ENCODE peak calls at places on chromosome 18, in nine cellular contexts. V is type B pancreatic cell; J is posterior cingulate gyrus; B is HepG2; U is neural crest cell; G is NCI-H460; P is AG09319; W is OCI-M1; H is CD8-positive, alpha-beta memory T cell. O is an unnamed sample.

GRCh38 chr18:11176416-11176815 is 27.0 kb upstream of the PIEZO2 start:
- DNase-seq in J (no peak), V (no peak), G (peak; percentile 31), U (no peak), B (no peak), P (no peak), W (no peak), H (no peak), O (no peak)

GRCh38 chr18:73476021-73476420 is 608.2 kb upstream of the NETO1 start:
- DNase-seq in J (no peak), G (no peak), U (no peak), V (no peak), B (no peak), W (no peak), P (no peak), H (no peak), O (no peak)

GRCh38 chr18:11119550-11119949 is 29.8 kb downstream of the PIEZO2 start:
- DNase-seq in G (no peak), U (no peak), W (no peak), V (no peak), P (no peak), B (peak; percentile 63), J (no peak), H (no peak), O (no peak)

GRCh38 chr18:4077204-4077603 is 377.9 kb downstream of the DLGAP1 start:
- DNase-seq in V (no peak), J (no peak), U (no peak), G (no peak), H (no peak), B (no peak), W (no peak), P (no peak), O (no peak)

GRCh38 chr18:79199691-79200374 is 130.6 kb downstream of the ATP9B start:
- DNase-seq in B (no peak), V (no peak), P (no peak), W (no peak), U (no peak), H (no peak), G (no peak), J (no peak), O (peak; percentile 34)

GRCh38 chr18:26960901-26961300 is 95.4 kb upstream of the AQP4 start:
- DNase-seq in B (no peak), H (no peak), V (no peak), U (no peak), G (no peak), J (no peak), W (no peak), P (no peak), O (no peak)

GRCh38 chr18:28559511-28559910 is 382.6 kb upstream of the CDH2 start:
- DNase-seq in W (no peak), P (no peak), V (no peak), G (no peak), J (no peak), B (no peak), U (no peak), H (no peak), O (no peak)

GRCh38 chr18:37701967-37702366 is 136.4 kb upstream of the CELF4 start:
- DNase-seq in W (peak; percentile 69), B (no peak), P (no peak), H (no peak), V (no peak), U (no peak), J (no peak), G (no peak), O (no peak)